ENCODE peak calls at places on chromosomes 7 and 10, in five cellular contexts. One of them, this sample, is unnamed.

GRCh38 chr10:72145657-72146450 is 57.5 kb upstream of the SPOCK2 start:
- DNase-seq in A549: no peak
- DNase-seq in GM23338: peak
- DNase-seq in K562: no peak
- DNase-seq in GM12878: no peak
- DNase-seq in this sample: no peak

GRCh38 chr7:36686499-36686898 is 37.8 kb downstream of the AOAH start:
- DNase-seq in K562: no peak
- DNase-seq in A549: no peak
- DNase-seq in GM23338: no peak
- DNase-seq in GM12878: no peak
- DNase-seq in this sample: no peak

GRCh38 chr7:24587853-24588252 is 14.6 kb downstream of the PALS2 start:
- DNase-seq in GM12878: no peak
- DNase-seq in A549: peak
- DNase-seq in K562: peak
- DNase-seq in GM23338: peak
- DNase-seq in this sample: peak

GRCh38 chr10:110077436-110078120 is 69.8 kb downstream of the ADD3 start:
- DNase-seq in K562: no peak
- DNase-seq in GM12878: no peak
- DNase-seq in A549: no peak
- DNase-seq in GM23338: no peak
- DNase-seq in this sample: peak

GRCh38 chr10:49168821-49169495 is 19.2 kb downstream of the TMEM273 start:
- DNase-seq in GM12878: no peak
- DNase-seq in A549: no peak
- DNase-seq in GM23338: no peak
- DNase-seq in K562: no peak
- DNase-seq in this sample: no peak

GRCh38 chr10:8418631-8419030 is 364.1 kb downstream of the GATA3 start:
- DNase-seq in GM23338: no peak
- DNase-seq in GM12878: no peak
- DNase-seq in A549: no peak
- DNase-seq in K562: no peak
- DNase-seq in this sample: no peak

GRCh38 chr10:44961931-44962750 is 2.5 kb downstream of the RASSF4 start:
- DNase-seq in GM23338: no peak
- DNase-seq in K562: no peak
- DNase-seq in GM12878: no peak
- DNase-seq in A549: no peak
- DNase-seq in this sample: no peak

GRCh38 chr10:19638173-19638872 is 177.9 kb upstream of the PLXDC2 start:
- DNase-seq in GM12878: no peak
- DNase-seq in GM23338: no peak
- DNase-seq in A549: peak
- DNase-seq in K562: no peak
- DNase-seq in this sample: peak

GRCh38 chr7:106243893-106244292 is 40.9 kb downstream of the NAMPT start:
- DNase-seq in K562: peak
- DNase-seq in GM12878: no peak
- DNase-seq in GM23338: no peak
- DNase-seq in A549: no peak
- DNase-seq in this sample: no peak

GRCh38 chr7:102973096-102973802 is 60.4 kb downstream of the LRRC17 start:
- DNase-seq in K562: peak
- DNase-seq in GM12878: no peak
- DNase-seq in GM23338: peak
- DNase-seq in A549: peak
- DNase-seq in this sample: no peak

GRCh38 chr7:151575471-151575870 is 55.8 kb upstream of the RHEB start:
- DNase-seq in GM23338: no peak
- DNase-seq in K562: no peak
- DNase-seq in A549: no peak
- DNase-seq in GM12878: no peak
- DNase-seq in this sample: no peak

GRCh38 chr10:84375011-84375410 is 46.6 kb downstream of the CCSER2 start:
- DNase-seq in A549: peak
- DNase-seq in GM23338: peak
- DNase-seq in GM12878: peak
- DNase-seq in K562: peak
- DNase-seq in this sample: peak

GRCh38 chr7:68074242-68074641 is 1077.6 kb downstream of the TYW1 start:
- DNase-seq in GM23338: no peak
- DNase-seq in GM12878: no peak
- DNase-seq in A549: no peak
- DNase-seq in K562: no peak
- DNase-seq in this sample: no peak

GRCh38 chr7:4882742-4883351 is 669 bp downstream of the RADIL start:
- DNase-seq in K562: peak
- DNase-seq in GM23338: peak
- DNase-seq in A549: no peak
- DNase-seq in GM12878: no peak
- DNase-seq in this sample: no peak

GRCh38 chr7:18798018-18798906 is 302.7 kb downstream of the HDAC9 start:
- DNase-seq in K562: no peak
- DNase-seq in GM23338: peak
- DNase-seq in A549: no peak
- DNase-seq in GM12878: no peak
- DNase-seq in this sample: no peak

GRCh38 chr10:17617031-17617911 is at the start of gene HACD1:
- DNase-seq in A549: peak
- DNase-seq in GM12878: no peak
- DNase-seq in K562: peak
- DNase-seq in GM23338: peak
- DNase-seq in this sample: peak

GRCh38 chr7:101942603-101943210 is 125.3 kb downstream of the CUX1 start:
- DNase-seq in GM12878: no peak
- DNase-seq in K562: no peak
- DNase-seq in A549: no peak
- DNase-seq in GM23338: no peak
- DNase-seq in this sample: no peak

GRCh38 chr7:83738436-83738835 is 89.5 kb upstream of the SEMA3E start:
- DNase-seq in A549: no peak
- DNase-seq in GM12878: no peak
- DNase-seq in GM23338: no peak
- DNase-seq in K562: no peak
- DNase-seq in this sample: no peak

GRCh38 chr7:5450549-5451327 is 27.1 kb upstream of the TNRC18 start:
- DNase-seq in A549: peak
- DNase-seq in GM23338: peak
- DNase-seq in GM12878: no peak
- DNase-seq in K562: peak
- DNase-seq in this sample: peak

GRCh38 chr10:80156216-80156615 is 23.7 kb downstream of the PLAC9 start:
- DNase-seq in GM23338: no peak
- DNase-seq in A549: no peak
- DNase-seq in GM12878: no peak
- DNase-seq in K562: no peak
- DNase-seq in this sample: no peak
- H3K4me2 ChIP-seq in GM23338: no peak
- H3K4me2 ChIP-seq in A549: no peak
- H3K4me2 ChIP-seq in GM12878: no peak
- H3K4me2 ChIP-seq in K562: no peak
- H3K4me2 ChIP-seq in this sample: no peak

GRCh38 chr7:95321720-95322119 is 2.6 kb downstream of the PON1 start:
- DNase-seq in GM12878: no peak
- DNase-seq in K562: no peak
- DNase-seq in A549: no peak
- DNase-seq in GM23338: no peak
- DNase-seq in this sample: no peak

GRCh38 chr7:95319570-95319969 is 4.8 kb downstream of the PON1 start:
- DNase-seq in GM23338: no peak
- DNase-seq in A549: no peak
- DNase-seq in GM12878: no peak
- DNase-seq in K562: no peak
- DNase-seq in this sample: no peak

GRCh38 chr7:95318501-95318900 is 5.8 kb downstream of the PON1 start:
- DNase-seq in A549: no peak
- DNase-seq in K562: no peak
- DNase-seq in GM12878: no peak
- DNase-seq in GM23338: no peak
- DNase-seq in this sample: peak

GRCh38 chr7:95322396-95322795 is 1.9 kb downstream of the PON1 start:
- DNase-seq in A549: no peak
- DNase-seq in K562: no peak
- DNase-seq in GM12878: no peak
- DNase-seq in GM23338: no peak
- DNase-seq in this sample: no peak

DNA sequence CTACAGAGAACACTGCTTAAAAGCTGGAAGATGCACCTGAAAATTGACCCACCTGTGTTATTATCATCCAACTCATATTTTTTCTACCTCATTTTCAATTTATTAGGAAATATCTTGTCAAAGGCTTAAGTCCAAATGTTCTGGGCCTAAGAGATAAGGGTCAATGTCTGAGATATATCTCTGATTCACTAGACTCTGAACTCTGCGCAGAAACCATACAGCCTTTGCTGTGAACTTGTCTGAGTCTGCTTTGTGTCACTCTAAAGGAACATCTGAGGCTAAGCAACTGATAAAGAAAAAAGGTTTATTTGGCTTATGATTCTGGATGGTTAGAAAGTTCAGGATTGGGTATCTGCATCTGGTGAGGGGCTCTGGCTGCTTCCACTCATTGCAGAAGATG is 3.7 kb downstream of the PON1 start:
- DNase-seq in K562: no peak
- DNase-seq in A549: no peak
- DNase-seq in GM23338: no peak
- DNase-seq in GM12878: no peak
- DNase-seq in this sample: no peak
- TF ChIP-seq JUNB in K562: no peak
- TF ChIP-seq JUNB in A549: no peak
- TF ChIP-seq JUNB in GM23338: no peak
- TF ChIP-seq JUNB in GM12878: no peak
- TF ChIP-seq JUNB in this sample: no peak

DNA sequence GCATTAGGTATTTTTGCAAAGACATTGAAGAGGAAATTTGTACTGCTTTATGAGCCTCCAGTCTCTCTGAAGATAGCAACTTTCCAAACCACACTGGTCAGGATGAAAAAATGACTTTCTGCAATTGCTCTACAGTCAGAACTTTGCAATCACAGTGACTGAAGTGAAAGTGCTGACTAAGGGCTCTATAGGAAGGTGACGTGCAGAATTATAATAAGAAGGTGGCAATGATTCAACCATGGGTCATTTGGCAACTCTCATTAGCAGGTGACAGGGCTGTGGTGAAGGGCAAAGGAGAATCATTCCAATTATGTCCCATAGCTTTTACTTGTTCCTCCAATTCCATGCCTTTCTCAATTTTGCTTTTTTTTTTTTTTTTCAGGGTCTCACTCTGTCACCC is 311.0 kb downstream of the ANKRD30A start:
- DNase-seq in GM23338: no peak
- DNase-seq in GM12878: no peak
- DNase-seq in K562: no peak
- DNase-seq in A549: no peak
- DNase-seq in this sample: no peak
- H3K4me2 ChIP-seq in GM23338: no peak
- H3K4me2 ChIP-seq in GM12878: no peak
- H3K4me2 ChIP-seq in K562: no peak
- H3K4me2 ChIP-seq in A549: no peak
- H3K4me2 ChIP-seq in this sample: no peak

DNA sequence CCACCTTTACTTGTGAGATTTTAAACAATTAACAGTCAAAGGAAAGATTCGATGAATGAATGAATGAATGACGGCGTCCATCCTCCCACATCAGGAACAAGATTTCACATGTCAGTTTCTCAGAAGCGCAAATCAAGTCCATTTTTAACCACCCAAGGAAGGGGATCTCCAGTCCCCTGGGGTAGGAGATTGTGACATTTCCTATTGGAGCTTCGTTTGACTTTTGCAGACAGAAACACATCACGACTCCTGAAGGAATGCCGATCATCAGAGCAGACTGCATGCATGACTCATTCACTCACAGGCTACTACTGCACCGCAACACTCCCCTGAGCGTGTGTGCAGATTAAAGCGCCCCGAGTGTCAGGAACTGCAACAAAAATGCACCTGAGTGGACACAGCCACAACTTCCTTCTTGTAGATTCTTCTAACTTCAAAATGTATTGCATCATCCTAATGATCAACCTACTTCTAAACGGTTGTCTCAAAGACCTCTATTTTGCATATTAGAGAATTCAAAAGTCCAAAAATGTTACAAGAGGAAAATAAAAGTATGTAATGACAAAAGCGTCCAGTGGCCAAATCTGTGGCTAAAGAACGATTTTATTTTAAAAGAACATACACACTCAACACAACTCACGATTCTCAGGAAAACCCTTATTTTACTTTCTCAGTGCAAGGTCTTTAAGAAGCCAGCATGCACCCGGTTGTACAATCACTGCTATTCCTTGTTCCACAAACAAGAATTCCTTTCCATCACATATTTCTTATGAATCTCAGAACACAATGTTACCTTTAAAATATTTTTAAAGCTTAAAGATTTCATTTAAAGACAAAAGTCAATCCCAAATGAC is 172.6 kb downstream of the FAM107B start:
- DNase-seq in K562: no peak
- DNase-seq in A549: peak
- DNase-seq in GM12878: peak
- DNase-seq in GM23338: no peak
- DNase-seq in this sample: peak
- TF ChIP-seq JUNB in K562: peak
- TF ChIP-seq JUNB in A549: peak
- TF ChIP-seq JUNB in GM12878: peak
- TF ChIP-seq JUNB in GM23338: no peak
- TF ChIP-seq JUNB in this sample: no peak

DNA sequence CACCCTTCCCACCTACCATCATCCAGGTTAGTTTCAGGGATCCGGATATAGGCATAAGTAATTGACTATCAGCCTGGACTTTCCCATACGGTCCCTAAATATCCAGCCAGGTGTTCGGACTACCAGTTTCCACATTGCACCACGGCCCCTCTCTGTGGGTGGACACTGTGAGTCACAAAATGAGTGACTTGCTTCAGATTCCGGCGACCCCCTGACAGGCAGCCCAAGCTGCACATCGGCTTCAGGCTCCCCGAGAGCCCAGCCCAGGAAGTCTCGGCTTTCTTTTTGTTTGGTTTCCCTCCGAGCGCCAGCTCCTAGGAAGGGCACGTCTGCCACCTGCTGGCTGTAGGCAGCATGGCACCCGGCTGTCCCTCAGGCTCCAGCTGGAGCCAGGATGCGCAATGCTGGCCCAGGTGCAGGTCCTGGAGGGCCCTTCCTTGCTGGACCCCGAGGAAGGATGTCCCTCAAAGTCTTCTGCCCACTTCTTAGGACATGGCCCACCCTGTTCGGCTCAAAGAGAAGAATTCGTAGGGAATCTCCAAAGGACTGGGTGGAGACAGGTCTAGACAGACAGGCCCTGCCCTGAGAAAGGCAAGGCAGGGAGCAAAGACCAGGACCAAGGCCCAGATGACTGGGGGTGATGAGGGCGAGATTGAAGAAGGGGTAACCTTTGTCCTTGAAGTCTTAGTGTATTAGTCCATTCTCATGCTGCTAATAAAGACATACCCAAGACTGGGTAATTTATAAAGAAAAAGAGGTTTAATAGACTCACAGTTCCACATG is 10.6 kb downstream of the HABP2 start:
- DNase-seq in GM12878: no peak
- DNase-seq in K562: peak
- DNase-seq in GM23338: peak
- DNase-seq in A549: peak
- DNase-seq in this sample: peak
- H3K4me2 ChIP-seq in GM12878: peak
- H3K4me2 ChIP-seq in K562: peak
- H3K4me2 ChIP-seq in GM23338: peak
- H3K4me2 ChIP-seq in A549: peak
- H3K4me2 ChIP-seq in this sample: peak

GRCh38 chr7:100539436-100540006 is 518 bp downstream of the AGFG2 start:
- DNase-seq in K562: no peak
- DNase-seq in GM12878: no peak
- DNase-seq in GM23338: peak
- DNase-seq in A549: no peak
- DNase-seq in this sample: no peak
- TF ChIP-seq JUNB in K562: no peak
- TF ChIP-seq JUNB in GM12878: no peak
- TF ChIP-seq JUNB in GM23338: no peak
- TF ChIP-seq JUNB in A549: no peak
- TF ChIP-seq JUNB in this sample: no peak

This sample was measured in HepG2.